ENCODE peak calls at places on chromosomes 12 and 14, in eight cellular contexts. Q is CD4-positive, alpha-beta T cell; Z is epithelial cell of prostate; D is aorta; B is Karpas-422; N is amniotic epithelial cell; C is endothelial cell; T is kidney glomerular epithelial cell. U is an unnamed sample.

GRCh38 chr14:25231006-25231405 is 181.1 kb upstream of the STXBP6 start:
- DNase-seq in Q (no peak), Z (no peak), D (no peak), B (no peak), N (no peak), C (no peak), T (no peak), U (no peak)

GRCh38 chr14:81400202-81400678 is at the start of gene STON2:
- DNase-seq in Q (no peak), Z (peak; percentile 80), D (no peak), B (no peak), N (no peak), C (no peak), T (no peak), U (peak; percentile 5)

GRCh38 chr12:91009319-91009950 is 4.7 kb upstream of the EPYC start:
- DNase-seq in Q (no peak), Z (no peak), D (no peak), B (no peak), N (no peak), C (no peak), T (peak; percentile 73), U (peak; percentile 30)

GRCh38 chr12:5335059-5335458 is 96.8 kb upstream of the NTF3 start:
- DNase-seq in Q (no peak), Z (peak; percentile 34), D (no peak), B (no peak), N (no peak), C (no peak), T (no peak), U (no peak)

GRCh38 chr14:31261859-31262739 is 54.5 kb upstream of the HECTD1 start:
- DNase-seq in Q (no peak), Z (no peak), D (no peak), B (peak; percentile 96), N (peak; percentile 24), C (no peak), T (peak; percentile 64), U (peak; percentile 72)

GRCh38 chr14:101353422-101353821 is 207.9 kb upstream of the DIO3 start:
- DNase-seq in Q (no peak), Z (no peak), D (no peak), B (no peak), N (no peak), C (no peak), T (no peak), U (no peak)

GRCh38 chr12:47504775-47505446 is 200.9 kb downstream of the RPAP3 start:
- DNase-seq in Q (no peak), Z (no peak), D (no peak), B (no peak), N (peak; percentile 82), C (no peak), T (peak; percentile 19), U (peak; percentile 39)

GRCh38 chr14:65329481-65329880 is 83.0 kb upstream of the FUT8 start:
- DNase-seq in Q (no peak), Z (no peak), D (no peak), B (no peak), N (no peak), C (no peak), T (no peak), U (no peak)

GRCh38 chr14:99513946-99514551 is 32.8 kb downstream of the CCNK start:
- DNase-seq in Q (no peak), Z (no peak), D (peak; percentile 73), B (no peak), N (no peak), C (no peak), T (no peak), U (no peak)

GRCh38 chr12:68786929-68787328 is 21.0 kb upstream of the MDM2 start:
- DNase-seq in Q (no peak), Z (no peak), D (no peak), B (peak; percentile 9), N (peak; percentile 9), C (no peak), T (no peak), U (no peak)

GRCh38 chr12:24945039-24945438 is 3.9 kb downstream of the BCAT1 start:
- DNase-seq in Q (no peak), Z (no peak), D (no peak), B (no peak), N (no peak), C (no peak), T (no peak), U (no peak)

GRCh38 chr12:7609480-7609879 is 56.2 kb downstream of the APOBEC1 start:
- DNase-seq in Q (no peak), Z (no peak), D (no peak), B (no peak), N (peak; percentile 13), C (no peak), T (no peak), U (peak; percentile 21)

GRCh38 chr12:124032265-124032886 is 59.4 kb downstream of the ZNF664 start:
- DNase-seq in Q (no peak), Z (no peak), D (no peak), B (peak; percentile 49), N (peak; percentile 59), C (peak; percentile 62), T (peak; percentile 70), U (peak; percentile 74)

GRCh38 chr14:75579882-75580281 is 1.5 kb downstream of the FLVCR2 start:
- DNase-seq in Q (no peak), Z (no peak), D (no peak), B (no peak), N (no peak), C (no peak), T (no peak), U (no peak)

GRCh38 chr12:89924191-89924590 is 215.6 kb upstream of the ATP2B1 start:
- DNase-seq in Q (no peak), Z (no peak), D (no peak), B (no peak), N (no peak), C (no peak), T (no peak), U (no peak)

U was measured in fibroblast of villous mesenchyme.